ENCODE peak calls at places on chromosomes 12 and 14, in ten cellular contexts. G is suprapubic skin, K is transverse colon, F is heart left ventricle, Z is Peyer's patch, R is pancreas, I is left ventricle myocardium inferior, O is fibroblast of lung, X is PC-9, V is K562. J is an unnamed sample.

GRCh38 chr14:80047761-80048160 is 163.5 kb downstream of the DIO2 start:
- DNase-seq in G (no peak), K (no peak), F (no peak), Z (no peak), R (no peak), I (no peak), O (no peak), X (no peak), V (no peak), J (no peak)

GRCh38 chr14:90276627-90277367 is 20.4 kb downstream of the PSMC1 start:
- DNase-seq in G (no peak), K (no peak), F (no peak), Z (no peak), R (no peak), I (no peak), O (no peak), X (no peak), V (no peak), J (no peak)

GRCh38 chr12:41936333-41936732 is 208.3 kb downstream of the GXYLT1 start:
- DNase-seq in G (no peak), K (no peak), F (no peak), Z (no peak), R (no peak), I (no peak), O (no peak), X (no peak), V (no peak), J (no peak)

GRCh38 chr12:52794479-52795331 is 1.2 kb downstream of the KRT3 start:
- DNase-seq in G (no peak), K (no peak), F (no peak), Z (no peak), R (no peak), I (no peak), O (no peak), X (no peak), V (no peak), J (no peak)

GRCh38 chr12:50061172-50061571 is 3.8 kb downstream of the ASIC1 start:
- DNase-seq in G (no peak), K (no peak), F (no peak), Z (no peak), R (no peak), I (no peak), O (no peak), X (no peak), V (no peak), J (no peak)

GRCh38 chr12:121536929-121537813 is 43.7 kb downstream of the KDM2B start:
- DNase-seq in G (peak; percentile 89), K (peak; percentile 88), F (peak; percentile 92), Z (peak; percentile 95), R (peak; percentile 90), I (peak; percentile 90), O (peak; percentile 70), X (peak; percentile 83), V (peak; percentile 83), J (peak; percentile 98)

GRCh38 chr14:102819790-102820330 is 42.6 kb downstream of the TRAF3 start:
- DNase-seq in G (no peak), K (no peak), F (no peak), Z (no peak), R (no peak), I (no peak), O (no peak), X (no peak), V (no peak), J (no peak)

GRCh38 chr12:14272954-14273910 is 92.2 kb upstream of the ATF7IP start:
- DNase-seq in G (no peak), K (no peak), F (no peak), Z (no peak), R (no peak), I (no peak), O (peak; percentile 27), X (no peak), V (no peak), J (no peak)

GRCh38 chr14:85934123-85934885 is 404.4 kb downstream of the FLRT2 start:
- DNase-seq in G (no peak), K (peak; percentile 23), F (no peak), Z (peak; percentile 64), R (no peak), I (no peak), O (peak; percentile 21), X (no peak), V (no peak), J (no peak)

GRCh38 chr14:101471723-101472517 is 89.4 kb upstream of the DIO3 start:
- DNase-seq in G (peak; percentile 29), K (no peak), F (no peak), Z (no peak), R (no peak), I (no peak), O (no peak), X (no peak), V (no peak), J (no peak)

GRCh38 chr12:20486233-20486632 is 117.9 kb downstream of the PDE3A start:
- DNase-seq in G (no peak), K (no peak), F (no peak), Z (no peak), R (no peak), I (no peak), O (peak; percentile 49), X (no peak), V (no peak), J (no peak)
- TF ChIP-seq CTCF in G (no peak), K (no peak), F (no peak), Z (no peak), R (no peak), I (no peak), O (no peak), X (no peak), V (no peak), J (no peak)

DNA sequence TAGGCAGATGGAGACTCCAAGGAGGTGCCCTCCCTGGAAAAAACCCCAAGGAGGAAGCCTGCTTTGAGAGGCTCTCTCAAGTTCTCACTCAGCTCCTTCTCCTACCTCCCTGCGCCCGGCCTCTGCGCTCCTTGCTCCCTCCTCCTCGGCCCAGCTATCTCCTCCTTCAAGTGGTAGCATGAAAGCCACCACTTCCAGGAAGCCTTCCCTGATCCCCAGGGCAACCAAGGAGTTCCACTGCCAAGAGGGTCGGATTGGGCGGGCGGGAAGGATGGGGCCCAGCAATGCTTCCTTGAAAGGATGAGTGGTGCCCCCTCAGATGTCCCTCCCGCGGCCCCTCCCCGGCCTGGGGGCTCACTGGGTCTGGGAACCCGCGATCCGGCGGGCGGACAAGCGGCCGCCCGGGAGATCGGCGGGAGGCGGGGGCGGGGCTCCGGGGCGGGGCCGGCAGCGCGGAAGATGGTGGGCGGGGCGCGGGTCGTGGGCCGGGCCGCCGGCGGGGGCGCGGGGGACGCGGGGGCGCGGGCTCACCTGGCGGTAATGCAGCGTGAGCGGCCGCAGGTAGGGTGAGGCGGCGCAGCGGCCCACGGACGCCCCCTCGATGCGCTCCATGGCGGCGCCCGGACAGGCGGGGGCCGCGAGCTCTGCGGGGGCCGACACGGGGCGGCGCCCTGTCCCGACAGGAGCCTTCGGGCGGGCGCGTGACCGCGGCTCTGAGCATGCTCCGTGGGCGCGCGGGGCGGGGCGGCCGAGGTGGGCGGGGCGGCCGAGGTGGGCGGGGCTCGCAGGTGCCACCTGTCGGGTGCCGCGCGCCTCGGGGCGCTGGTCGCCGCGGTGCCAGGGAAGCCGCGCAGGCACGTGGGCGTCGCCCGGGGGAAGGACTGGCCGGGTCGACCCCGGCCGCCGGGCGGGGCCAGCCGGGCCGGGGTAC is at the start of gene NUDT14:
- DNase-seq in G (no peak), K (peak; percentile 93), F (peak; percentile 66), Z (peak; percentile 95), R (peak; percentile 98), I (peak; percentile 66), O (peak; percentile 34), X (peak; percentile 80), V (peak; percentile 84), J (peak; percentile 87)
- H3K27ac ChIP-seq in G (no peak within 1 kb of the TSS), K (peak within 1 kb of the TSS; percentile 65), F (peak within 1 kb of the TSS; percentile 42), Z (peak within 1 kb of the TSS; percentile 54), R (peak within 1 kb of the TSS; percentile 55), I (peak within 1 kb of the TSS; percentile 73), O (no peak within 1 kb of the TSS), X (no peak within 1 kb of the TSS), V (no peak within 1 kb of the TSS), J (no peak within 1 kb of the TSS)

DNA sequence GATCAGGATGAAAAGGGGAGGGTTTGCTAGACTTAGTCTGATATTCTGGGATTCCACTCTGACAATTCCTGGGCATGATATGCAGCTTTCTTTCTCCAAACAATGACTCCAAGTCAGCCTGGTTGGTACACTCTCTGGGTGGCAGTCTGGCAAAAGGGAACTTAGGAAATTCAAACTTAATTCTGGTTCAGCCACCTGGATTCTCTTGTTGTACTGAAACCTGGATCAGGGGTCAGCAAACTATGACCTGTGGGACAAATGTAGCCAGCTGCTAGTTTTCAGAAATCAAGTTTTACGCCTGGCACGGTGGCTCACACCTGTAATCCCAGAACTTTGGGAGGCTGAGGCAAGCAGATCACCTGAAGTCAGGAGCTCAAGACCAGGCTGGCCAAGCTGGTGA is 6.2 kb downstream of the AMN1 start:
- DNase-seq in G (no peak), K (no peak), F (no peak), Z (no peak), R (no peak), I (no peak), O (no peak), X (no peak), V (no peak), J (no peak)
- H3K4me3 ChIP-seq in G (no peak overlapping the region), K (no peak overlapping the region), F (no peak overlapping the region), Z (no peak overlapping the region), R (no peak overlapping the region), I (no peak overlapping the region), O (no peak overlapping the region), X (no peak overlapping the region), V (no peak overlapping the region), J (no peak overlapping the region)

GRCh38 chr12:111121840-111122239 is 201.5 kb upstream of the MYL2 start:
- DNase-seq in G (no peak), K (no peak), F (no peak), Z (no peak), R (no peak), I (no peak), O (no peak), X (no peak), V (no peak), J (no peak)
- TF ChIP-seq CTCF in G (no peak), K (no peak), F (no peak), Z (no peak), R (no peak), I (peak; percentile 51), O (no peak), X (no peak), V (no peak), J (no peak)